ENCODE peak calls at places on chromosomes 2 and 18, in eight cellular contexts. One of them, this sample, is unnamed.
A peak's percentile ranks its signal among the peaks of the same experiment; 100 is the strongest.

GRCh38 chr18:36135264-36135663 is 5.6 kb downstream of the ELP2 start:
- DNase-seq in H1: no peak
- DNase-seq in endothelial cell: no peak
- DNase-seq in neural progenitor cell: no peak
- DNase-seq in uterus: no peak
- DNase-seq in HFFc6: no peak
- DNase-seq in heart right ventricle: no peak
- DNase-seq in mesothelial cell of epicardium: no peak
- DNase-seq in this sample: no peak

GRCh38 chr2:189013677-189014380 is 39.7 kb downstream of the COL3A1 start:
- DNase-seq in H1: no peak
- DNase-seq in endothelial cell: no peak
- DNase-seq in neural progenitor cell: no peak
- DNase-seq in uterus: no peak
- DNase-seq in HFFc6: no peak
- DNase-seq in heart right ventricle: no peak
- DNase-seq in mesothelial cell of epicardium: no peak
- DNase-seq in this sample: no peak

GRCh38 chr2:218993345-218994315 is at the start of gene CRYBA2:
- DNase-seq in H1: peak; percentile 64
- DNase-seq in endothelial cell: peak; percentile 18
- DNase-seq in neural progenitor cell: peak; percentile 78
- DNase-seq in uterus: no peak
- DNase-seq in HFFc6: no peak
- DNase-seq in heart right ventricle: no peak
- DNase-seq in mesothelial cell of epicardium: no peak
- DNase-seq in this sample: no peak

GRCh38 chr2:126614529-126615279 is 41.3 kb upstream of the GYPC start:
- DNase-seq in H1: no peak
- DNase-seq in endothelial cell: no peak
- DNase-seq in neural progenitor cell: no peak
- DNase-seq in uterus: no peak
- DNase-seq in HFFc6: peak; percentile 12
- DNase-seq in heart right ventricle: no peak
- DNase-seq in mesothelial cell of epicardium: no peak
- DNase-seq in this sample: no peak

GRCh38 chr2:48049371-48049770 is 143.1 kb upstream of the FBXO11 start:
- DNase-seq in H1: no peak
- DNase-seq in endothelial cell: no peak
- DNase-seq in neural progenitor cell: no peak
- DNase-seq in uterus: no peak
- DNase-seq in HFFc6: no peak
- DNase-seq in heart right ventricle: no peak
- DNase-seq in mesothelial cell of epicardium: no peak
- DNase-seq in this sample: no peak

GRCh38 chr18:49061906-49062831 is 111.4 kb upstream of the SMAD7 start:
- DNase-seq in H1: no peak
- DNase-seq in endothelial cell: no peak
- DNase-seq in neural progenitor cell: no peak
- DNase-seq in uterus: no peak
- DNase-seq in HFFc6: no peak
- DNase-seq in heart right ventricle: no peak
- DNase-seq in mesothelial cell of epicardium: no peak
- DNase-seq in this sample: no peak

GRCh38 chr2:232894746-232895145 is 24.7 kb downstream of the SNORC start:
- DNase-seq in H1: no peak
- DNase-seq in endothelial cell: no peak
- DNase-seq in neural progenitor cell: no peak
- DNase-seq in uterus: no peak
- DNase-seq in HFFc6: no peak
- DNase-seq in heart right ventricle: no peak
- DNase-seq in mesothelial cell of epicardium: no peak
- DNase-seq in this sample: no peak

GRCh38 chr2:218194880-218195279 is 22.1 kb upstream of the ARPC2 start:
- DNase-seq in H1: no peak
- DNase-seq in endothelial cell: peak; percentile 11
- DNase-seq in neural progenitor cell: no peak
- DNase-seq in uterus: no peak
- DNase-seq in HFFc6: no peak
- DNase-seq in heart right ventricle: no peak
- DNase-seq in mesothelial cell of epicardium: no peak
- DNase-seq in this sample: no peak

GRCh38 chr2:1929962-1930361 is 185.6 kb upstream of the PXDN start:
- DNase-seq in H1: no peak
- DNase-seq in endothelial cell: no peak
- DNase-seq in neural progenitor cell: no peak
- DNase-seq in uterus: no peak
- DNase-seq in HFFc6: no peak
- DNase-seq in heart right ventricle: no peak
- DNase-seq in mesothelial cell of epicardium: no peak
- DNase-seq in this sample: no peak

GRCh38 chr2:20212871-20213503 is 11.9 kb downstream of the SDC1 start:
- DNase-seq in H1: no peak
- DNase-seq in endothelial cell: no peak
- DNase-seq in neural progenitor cell: no peak
- DNase-seq in uterus: no peak
- DNase-seq in HFFc6: no peak
- DNase-seq in heart right ventricle: no peak
- DNase-seq in mesothelial cell of epicardium: no peak
- DNase-seq in this sample: no peak

GRCh38 chr18:41410007-41410406 is 545.0 kb upstream of the PIK3C3 start:
- DNase-seq in H1: no peak
- DNase-seq in endothelial cell: no peak
- DNase-seq in neural progenitor cell: no peak
- DNase-seq in uterus: no peak
- DNase-seq in HFFc6: no peak
- DNase-seq in heart right ventricle: no peak
- DNase-seq in mesothelial cell of epicardium: no peak
- DNase-seq in this sample: no peak

GRCh38 chr2:124804014-124804940 is 779.2 kb downstream of the CNTNAP5 start:
- DNase-seq in H1: no peak
- DNase-seq in endothelial cell: peak; percentile 22
- DNase-seq in neural progenitor cell: peak; percentile 71
- DNase-seq in uterus: no peak
- DNase-seq in HFFc6: peak; percentile 9
- DNase-seq in heart right ventricle: no peak
- DNase-seq in mesothelial cell of epicardium: no peak
- DNase-seq in this sample: no peak

GRCh38 chr2:176502619-176503018 is 233.4 kb downstream of the MTX2 start:
- DNase-seq in H1: no peak
- DNase-seq in endothelial cell: no peak
- DNase-seq in neural progenitor cell: no peak
- DNase-seq in uterus: no peak
- DNase-seq in HFFc6: no peak
- DNase-seq in heart right ventricle: no peak
- DNase-seq in mesothelial cell of epicardium: no peak
- DNase-seq in this sample: no peak

GRCh38 chr2:40625849-40626248 is 174.0 kb upstream of the SLC8A1 start:
- DNase-seq in H1: no peak
- DNase-seq in endothelial cell: no peak
- DNase-seq in neural progenitor cell: no peak
- DNase-seq in uterus: no peak
- DNase-seq in HFFc6: peak; percentile 73
- DNase-seq in heart right ventricle: no peak
- DNase-seq in mesothelial cell of epicardium: no peak
- DNase-seq in this sample: no peak

GRCh38 chr2:150674283-150674682 is 186.8 kb upstream of the RND3 start:
- DNase-seq in H1: no peak
- DNase-seq in endothelial cell: no peak
- DNase-seq in neural progenitor cell: no peak
- DNase-seq in uterus: no peak
- DNase-seq in HFFc6: peak; percentile 32
- DNase-seq in heart right ventricle: no peak
- DNase-seq in mesothelial cell of epicardium: no peak
- DNase-seq in this sample: no peak

GRCh38 chr2:9782197-9782719 is 61.0 kb upstream of the TAF1B start:
- DNase-seq in H1: no peak
- DNase-seq in endothelial cell: no peak
- DNase-seq in neural progenitor cell: no peak
- DNase-seq in uterus: no peak
- DNase-seq in HFFc6: no peak
- DNase-seq in heart right ventricle: no peak
- DNase-seq in mesothelial cell of epicardium: no peak
- DNase-seq in this sample: no peak

GRCh38 chr2:69163109-69163508 is 150.1 kb downstream of the ANTXR1 start:
- DNase-seq in H1: no peak
- DNase-seq in endothelial cell: no peak
- DNase-seq in neural progenitor cell: no peak
- DNase-seq in uterus: no peak
- DNase-seq in HFFc6: peak; percentile 80
- DNase-seq in heart right ventricle: no peak
- DNase-seq in mesothelial cell of epicardium: no peak
- DNase-seq in this sample: no peak

GRCh38 chr18:79245517-79246001 is 150.2 kb upstream of the NFATC1 start:
- DNase-seq in H1: no peak
- DNase-seq in endothelial cell: no peak
- DNase-seq in neural progenitor cell: no peak
- DNase-seq in uterus: no peak
- DNase-seq in HFFc6: no peak
- DNase-seq in heart right ventricle: no peak
- DNase-seq in mesothelial cell of epicardium: no peak
- DNase-seq in this sample: no peak

GRCh38 chr18:79242246-79242645 is 153.5 kb upstream of the NFATC1 start:
- DNase-seq in H1: no peak
- DNase-seq in endothelial cell: no peak
- DNase-seq in neural progenitor cell: no peak
- DNase-seq in uterus: no peak
- DNase-seq in HFFc6: no peak
- DNase-seq in heart right ventricle: no peak
- DNase-seq in mesothelial cell of epicardium: no peak
- DNase-seq in this sample: no peak

GRCh38 chr18:79250236-79250993 is 145.3 kb upstream of the NFATC1 start:
- DNase-seq in H1: no peak
- DNase-seq in endothelial cell: no peak
- DNase-seq in neural progenitor cell: peak; percentile 25
- DNase-seq in uterus: no peak
- DNase-seq in HFFc6: no peak
- DNase-seq in heart right ventricle: no peak
- DNase-seq in mesothelial cell of epicardium: no peak
- DNase-seq in this sample: no peak

GRCh38 chr18:79248495-79249078 is 147.1 kb upstream of the NFATC1 start:
- DNase-seq in H1: no peak
- DNase-seq in endothelial cell: no peak
- DNase-seq in neural progenitor cell: no peak
- DNase-seq in uterus: no peak
- DNase-seq in HFFc6: no peak
- DNase-seq in heart right ventricle: no peak
- DNase-seq in mesothelial cell of epicardium: no peak
- DNase-seq in this sample: no peak

DNA sequence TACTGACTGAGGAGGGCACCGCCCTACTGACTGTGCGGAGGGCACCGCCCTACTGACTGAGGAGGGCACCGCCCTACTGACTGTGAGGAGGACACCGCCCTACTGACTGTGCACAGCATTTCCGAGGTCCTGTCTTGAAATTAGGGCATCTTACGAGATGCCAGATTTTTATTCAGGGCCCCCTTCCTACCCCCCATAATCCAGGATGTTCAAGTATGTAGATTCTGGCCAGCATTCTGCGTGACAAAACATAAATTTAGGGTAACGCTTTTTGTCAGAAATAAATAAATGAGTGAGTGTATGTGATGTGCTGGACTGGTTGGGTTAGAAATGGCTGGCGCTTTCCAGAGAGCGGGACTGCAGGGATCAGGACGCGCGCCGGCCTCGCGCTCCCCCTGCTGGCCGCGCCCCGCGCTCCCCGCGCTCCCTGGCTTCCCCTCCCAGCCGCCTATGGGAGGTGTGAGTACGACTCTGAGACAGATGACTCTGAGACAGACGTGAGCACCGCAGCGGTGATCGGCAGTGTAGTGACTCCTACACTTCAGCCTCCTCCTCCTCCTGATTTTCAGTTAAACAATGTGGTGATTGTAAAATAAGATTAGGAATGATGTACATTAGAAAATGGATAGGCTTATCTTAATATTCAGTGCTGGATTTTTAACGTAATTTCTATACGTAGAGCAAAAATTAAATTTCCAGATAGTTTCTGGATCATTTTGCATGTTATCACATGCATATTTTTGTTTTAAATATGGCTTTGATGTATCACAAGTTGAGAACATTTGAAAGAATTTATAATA is 149.2 kb upstream of the NFATC1 start:
- DNase-seq in H1: peak; percentile 89
- DNase-seq in endothelial cell: peak; percentile 91
- DNase-seq in neural progenitor cell: peak; percentile 88
- DNase-seq in uterus: peak; percentile 25
- DNase-seq in HFFc6: peak; percentile 34
- DNase-seq in heart right ventricle: peak; percentile 73
- DNase-seq in mesothelial cell of epicardium: peak; percentile 85
- DNase-seq in this sample: peak; percentile 91
- TF ChIP-seq CTCF in H1: peak; percentile 94
- TF ChIP-seq CTCF in endothelial cell: peak; percentile 76
- TF ChIP-seq CTCF in neural progenitor cell: peak; percentile 97
- TF ChIP-seq CTCF in uterus: peak; percentile 78
- TF ChIP-seq CTCF in HFFc6: peak; percentile 88
- TF ChIP-seq CTCF in heart right ventricle: peak; percentile 87
- TF ChIP-seq CTCF in mesothelial cell of epicardium: peak; percentile 71
- TF ChIP-seq CTCF in this sample: peak; percentile 88

GRCh38 chr2:108960006-108960405 is 29.0 kb downstream of the EDAR start:
- DNase-seq in H1: no peak
- DNase-seq in endothelial cell: no peak
- DNase-seq in neural progenitor cell: no peak
- DNase-seq in uterus: no peak
- DNase-seq in HFFc6: no peak
- DNase-seq in heart right ventricle: no peak
- DNase-seq in mesothelial cell of epicardium: no peak
- DNase-seq in this sample: no peak
- TF ChIP-seq CTCF in H1: no peak
- TF ChIP-seq CTCF in endothelial cell: peak; percentile 31
- TF ChIP-seq CTCF in neural progenitor cell: peak; percentile 32
- TF ChIP-seq CTCF in uterus: no peak
- TF ChIP-seq CTCF in HFFc6: peak; percentile 56
- TF ChIP-seq CTCF in heart right ventricle: no peak
- TF ChIP-seq CTCF in mesothelial cell of epicardium: peak; percentile 17
- TF ChIP-seq CTCF in this sample: no peak

GRCh38 chr18:14976736-14977430 is 228.9 kb downstream of the ANKRD30B start:
- DNase-seq in H1: no peak
- DNase-seq in endothelial cell: no peak
- DNase-seq in neural progenitor cell: no peak
- DNase-seq in uterus: no peak
- DNase-seq in HFFc6: no peak
- DNase-seq in heart right ventricle: no peak
- DNase-seq in mesothelial cell of epicardium: no peak
- DNase-seq in this sample: no peak
- TF ChIP-seq CTCF in H1: no peak
- TF ChIP-seq CTCF in endothelial cell: no peak
- TF ChIP-seq CTCF in neural progenitor cell: no peak
- TF ChIP-seq CTCF in uterus: no peak
- TF ChIP-seq CTCF in HFFc6: no peak
- TF ChIP-seq CTCF in heart right ventricle: no peak
- TF ChIP-seq CTCF in mesothelial cell of epicardium: no peak
- TF ChIP-seq CTCF in this sample: no peak

GRCh38 chr18:26839609-26840008 is 25.9 kb downstream of the AQP4 start:
- DNase-seq in H1: no peak
- DNase-seq in endothelial cell: no peak
- DNase-seq in neural progenitor cell: no peak
- DNase-seq in uterus: no peak
- DNase-seq in HFFc6: no peak
- DNase-seq in heart right ventricle: no peak
- DNase-seq in mesothelial cell of epicardium: no peak
- DNase-seq in this sample: no peak

GRCh38 chr18:26843760-26844159 is 21.7 kb downstream of the AQP4 start:
- DNase-seq in H1: no peak
- DNase-seq in endothelial cell: no peak
- DNase-seq in neural progenitor cell: no peak
- DNase-seq in uterus: no peak
- DNase-seq in HFFc6: no peak
- DNase-seq in heart right ventricle: no peak
- DNase-seq in mesothelial cell of epicardium: no peak
- DNase-seq in this sample: no peak

GRCh38 chr18:26840965-26841364 is 24.5 kb downstream of the AQP4 start:
- DNase-seq in H1: no peak
- DNase-seq in endothelial cell: no peak
- DNase-seq in neural progenitor cell: no peak
- DNase-seq in uterus: no peak
- DNase-seq in HFFc6: no peak
- DNase-seq in heart right ventricle: no peak
- DNase-seq in mesothelial cell of epicardium: no peak
- DNase-seq in this sample: no peak
- TF ChIP-seq CTCF in H1: peak; percentile 37
- TF ChIP-seq CTCF in endothelial cell: no peak
- TF ChIP-seq CTCF in neural progenitor cell: no peak
- TF ChIP-seq CTCF in uterus: no peak
- TF ChIP-seq CTCF in HFFc6: no peak
- TF ChIP-seq CTCF in heart right ventricle: no peak
- TF ChIP-seq CTCF in mesothelial cell of epicardium: no peak
- TF ChIP-seq CTCF in this sample: no peak

This sample was measured in D721Med.